ENCODE peak calls at places on chromosome 21, in eight cellular contexts. One of them, this sample, is unnamed.

GRCh38 chr21:44618909-44619308 is 7.0 kb downstream of the KRTAP10-8 start:
- DNase-seq in T-helper 2 cell: no peak
- DNase-seq in effector memory CD8-positive, alpha-beta T cell: peak
- DNase-seq in mesenchymal stem cell: no peak
- DNase-seq in DMS53: peak
- DNase-seq in A549: no peak
- DNase-seq in dermis blood vessel endothelial cell: peak
- DNase-seq in fibroblast of mammary gland: no peak
- DNase-seq in this sample: no peak

GRCh38 chr21:42841156-42841915 is 38.0 kb downstream of the WDR4 start:
- DNase-seq in T-helper 2 cell: no peak
- DNase-seq in effector memory CD8-positive, alpha-beta T cell: no peak
- DNase-seq in mesenchymal stem cell: no peak
- DNase-seq in DMS53: no peak
- DNase-seq in A549: no peak
- DNase-seq in dermis blood vessel endothelial cell: no peak
- DNase-seq in fibroblast of mammary gland: no peak
- DNase-seq in this sample: no peak

GRCh38 chr21:19468981-19469715 is 1065.6 kb upstream of the TMPRSS15 start:
- DNase-seq in T-helper 2 cell: no peak
- DNase-seq in effector memory CD8-positive, alpha-beta T cell: no peak
- DNase-seq in mesenchymal stem cell: peak
- DNase-seq in DMS53: no peak
- DNase-seq in A549: no peak
- DNase-seq in dermis blood vessel endothelial cell: no peak
- DNase-seq in fibroblast of mammary gland: no peak
- DNase-seq in this sample: no peak

GRCh38 chr21:32380940-32381339 is 11.9 kb downstream of the URB1 start:
- DNase-seq in T-helper 2 cell: no peak
- DNase-seq in effector memory CD8-positive, alpha-beta T cell: no peak
- DNase-seq in mesenchymal stem cell: no peak
- DNase-seq in DMS53: no peak
- DNase-seq in A549: no peak
- DNase-seq in dermis blood vessel endothelial cell: no peak
- DNase-seq in fibroblast of mammary gland: no peak
- DNase-seq in this sample: no peak

GRCh38 chr21:46459356-46460112 is 843 bp downstream of the DIP2A start:
- DNase-seq in T-helper 2 cell: no peak
- DNase-seq in effector memory CD8-positive, alpha-beta T cell: no peak
- DNase-seq in mesenchymal stem cell: peak
- DNase-seq in DMS53: peak
- DNase-seq in A549: no peak
- DNase-seq in dermis blood vessel endothelial cell: peak
- DNase-seq in fibroblast of mammary gland: peak
- DNase-seq in this sample: peak

GRCh38 chr21:44521928-44522752 is 17.9 kb downstream of the KRTAP10-1 start:
- DNase-seq in T-helper 2 cell: no peak
- DNase-seq in effector memory CD8-positive, alpha-beta T cell: no peak
- DNase-seq in mesenchymal stem cell: no peak
- DNase-seq in DMS53: no peak
- DNase-seq in A549: no peak
- DNase-seq in dermis blood vessel endothelial cell: no peak
- DNase-seq in fibroblast of mammary gland: no peak
- DNase-seq in this sample: no peak

GRCh38 chr21:44846485-44847260 is 26.8 kb downstream of the PTTG1IP start:
- DNase-seq in T-helper 2 cell: no peak
- DNase-seq in effector memory CD8-positive, alpha-beta T cell: no peak
- DNase-seq in mesenchymal stem cell: peak
- DNase-seq in DMS53: peak
- DNase-seq in A549: no peak
- DNase-seq in dermis blood vessel endothelial cell: peak
- DNase-seq in fibroblast of mammary gland: peak
- DNase-seq in this sample: peak

GRCh38 chr21:31892686-31893085 is 19.9 kb downstream of the HUNK start:
- DNase-seq in T-helper 2 cell: no peak
- DNase-seq in effector memory CD8-positive, alpha-beta T cell: no peak
- DNase-seq in mesenchymal stem cell: no peak
- DNase-seq in DMS53: no peak
- DNase-seq in A549: no peak
- DNase-seq in dermis blood vessel endothelial cell: no peak
- DNase-seq in fibroblast of mammary gland: no peak
- DNase-seq in this sample: no peak

GRCh38 chr21:42231761-42232160 is 12.8 kb downstream of the ABCG1 start:
- DNase-seq in T-helper 2 cell: no peak
- DNase-seq in effector memory CD8-positive, alpha-beta T cell: no peak
- DNase-seq in mesenchymal stem cell: no peak
- DNase-seq in DMS53: no peak
- DNase-seq in A549: no peak
- DNase-seq in dermis blood vessel endothelial cell: no peak
- DNase-seq in fibroblast of mammary gland: no peak
- DNase-seq in this sample: no peak

GRCh38 chr21:40754466-40754865 is 92.5 kb downstream of the DSCAM start:
- DNase-seq in T-helper 2 cell: no peak
- DNase-seq in effector memory CD8-positive, alpha-beta T cell: no peak
- DNase-seq in mesenchymal stem cell: no peak
- DNase-seq in DMS53: no peak
- DNase-seq in A549: no peak
- DNase-seq in dermis blood vessel endothelial cell: no peak
- DNase-seq in fibroblast of mammary gland: no peak
- DNase-seq in this sample: no peak

GRCh38 chr21:43936186-43936967 is 71.4 kb downstream of the AGPAT3 start:
- DNase-seq in T-helper 2 cell: no peak
- DNase-seq in effector memory CD8-positive, alpha-beta T cell: no peak
- DNase-seq in mesenchymal stem cell: no peak
- DNase-seq in DMS53: no peak
- DNase-seq in A549: no peak
- DNase-seq in dermis blood vessel endothelial cell: no peak
- DNase-seq in fibroblast of mammary gland: no peak
- DNase-seq in this sample: peak

GRCh38 chr21:46117586-46118304 is 19.8 kb downstream of the COL6A2 start:
- DNase-seq in T-helper 2 cell: peak
- DNase-seq in effector memory CD8-positive, alpha-beta T cell: no peak
- DNase-seq in mesenchymal stem cell: no peak
- DNase-seq in DMS53: no peak
- DNase-seq in A549: no peak
- DNase-seq in dermis blood vessel endothelial cell: no peak
- DNase-seq in fibroblast of mammary gland: peak
- DNase-seq in this sample: no peak

GRCh38 chr21:29148535-29148934 is 18.1 kb downstream of the MAP3K7CL start:
- DNase-seq in T-helper 2 cell: no peak
- DNase-seq in effector memory CD8-positive, alpha-beta T cell: no peak
- DNase-seq in mesenchymal stem cell: no peak
- DNase-seq in DMS53: no peak
- DNase-seq in A549: no peak
- DNase-seq in dermis blood vessel endothelial cell: no peak
- DNase-seq in fibroblast of mammary gland: peak
- DNase-seq in this sample: peak

GRCh38 chr21:15795533-15795932 is 65.8 kb downstream of the USP25 start:
- DNase-seq in T-helper 2 cell: no peak
- DNase-seq in effector memory CD8-positive, alpha-beta T cell: no peak
- DNase-seq in mesenchymal stem cell: no peak
- DNase-seq in DMS53: no peak
- DNase-seq in A549: no peak
- DNase-seq in dermis blood vessel endothelial cell: no peak
- DNase-seq in fibroblast of mammary gland: no peak
- DNase-seq in this sample: no peak

GRCh38 chr21:44998086-44998620 is 58.3 kb downstream of the SLX9 start:
- DNase-seq in T-helper 2 cell: no peak
- DNase-seq in effector memory CD8-positive, alpha-beta T cell: no peak
- DNase-seq in mesenchymal stem cell: no peak
- DNase-seq in DMS53: no peak
- DNase-seq in A549: no peak
- DNase-seq in dermis blood vessel endothelial cell: no peak
- DNase-seq in fibroblast of mammary gland: no peak
- DNase-seq in this sample: no peak

GRCh38 chr21:24014381-24014780 is 1592.9 kb downstream of the MRPL39 start:
- DNase-seq in T-helper 2 cell: no peak
- DNase-seq in effector memory CD8-positive, alpha-beta T cell: no peak
- DNase-seq in mesenchymal stem cell: no peak
- DNase-seq in DMS53: peak
- DNase-seq in A549: no peak
- DNase-seq in dermis blood vessel endothelial cell: no peak
- DNase-seq in fibroblast of mammary gland: no peak
- DNase-seq in this sample: no peak

GRCh38 chr21:45551316-45551715 is 9.1 kb upstream of the SLC19A1 start:
- DNase-seq in T-helper 2 cell: no peak
- DNase-seq in effector memory CD8-positive, alpha-beta T cell: no peak
- DNase-seq in mesenchymal stem cell: peak
- DNase-seq in DMS53: peak
- DNase-seq in A549: peak
- DNase-seq in dermis blood vessel endothelial cell: peak
- DNase-seq in fibroblast of mammary gland: peak
- DNase-seq in this sample: peak

GRCh38 chr21:23977971-23978370 is 1629.3 kb downstream of the MRPL39 start:
- DNase-seq in T-helper 2 cell: no peak
- DNase-seq in effector memory CD8-positive, alpha-beta T cell: no peak
- DNase-seq in mesenchymal stem cell: no peak
- DNase-seq in DMS53: no peak
- DNase-seq in A549: no peak
- DNase-seq in dermis blood vessel endothelial cell: no peak
- DNase-seq in fibroblast of mammary gland: no peak
- DNase-seq in this sample: no peak

GRCh38 chr21:32406405-32406804 is 6.1 kb upstream of the EVA1C start:
- DNase-seq in T-helper 2 cell: no peak
- DNase-seq in effector memory CD8-positive, alpha-beta T cell: no peak
- DNase-seq in mesenchymal stem cell: no peak
- DNase-seq in DMS53: no peak
- DNase-seq in A549: no peak
- DNase-seq in dermis blood vessel endothelial cell: peak
- DNase-seq in fibroblast of mammary gland: no peak
- DNase-seq in this sample: no peak

GRCh38 chr21:42651515-42652401 is 1.7 kb upstream of the PDE9A start:
- DNase-seq in T-helper 2 cell: no peak
- DNase-seq in effector memory CD8-positive, alpha-beta T cell: no peak
- DNase-seq in mesenchymal stem cell: no peak
- DNase-seq in DMS53: no peak
- DNase-seq in A549: no peak
- DNase-seq in dermis blood vessel endothelial cell: no peak
- DNase-seq in fibroblast of mammary gland: no peak
- DNase-seq in this sample: no peak

GRCh38 chr21:41958886-41959563 is 5.2 kb upstream of the C2CD2 start:
- DNase-seq in T-helper 2 cell: no peak
- DNase-seq in effector memory CD8-positive, alpha-beta T cell: no peak
- DNase-seq in mesenchymal stem cell: no peak
- DNase-seq in DMS53: no peak
- DNase-seq in A549: no peak
- DNase-seq in dermis blood vessel endothelial cell: peak
- DNase-seq in fibroblast of mammary gland: no peak
- DNase-seq in this sample: peak

GRCh38 chr21:42183374-42184266 is 35.3 kb upstream of the ABCG1 start:
- DNase-seq in T-helper 2 cell: no peak
- DNase-seq in effector memory CD8-positive, alpha-beta T cell: no peak
- DNase-seq in mesenchymal stem cell: no peak
- DNase-seq in DMS53: no peak
- DNase-seq in A549: no peak
- DNase-seq in dermis blood vessel endothelial cell: no peak
- DNase-seq in fibroblast of mammary gland: no peak
- DNase-seq in this sample: no peak

GRCh38 chr21:44294391-44295162 is 5.3 kb upstream of the PFKL start:
- DNase-seq in T-helper 2 cell: no peak
- DNase-seq in effector memory CD8-positive, alpha-beta T cell: peak
- DNase-seq in mesenchymal stem cell: no peak
- DNase-seq in DMS53: no peak
- DNase-seq in A549: no peak
- DNase-seq in dermis blood vessel endothelial cell: peak
- DNase-seq in fibroblast of mammary gland: peak
- DNase-seq in this sample: peak

GRCh38 chr21:42980312-42980958 is 6.1 kb downstream of the PKNOX1 start:
- DNase-seq in T-helper 2 cell: no peak
- DNase-seq in effector memory CD8-positive, alpha-beta T cell: no peak
- DNase-seq in mesenchymal stem cell: no peak
- DNase-seq in DMS53: no peak
- DNase-seq in A549: no peak
- DNase-seq in dermis blood vessel endothelial cell: no peak
- DNase-seq in fibroblast of mammary gland: no peak
- DNase-seq in this sample: no peak

GRCh38 chr21:45800339-45801080 is 157.0 kb downstream of the PCBP3 start:
- DNase-seq in T-helper 2 cell: no peak
- DNase-seq in effector memory CD8-positive, alpha-beta T cell: no peak
- DNase-seq in mesenchymal stem cell: no peak
- DNase-seq in DMS53: peak
- DNase-seq in A549: no peak
- DNase-seq in dermis blood vessel endothelial cell: no peak
- DNase-seq in fibroblast of mammary gland: no peak
- DNase-seq in this sample: no peak

GRCh38 chr21:45297329-45297728 is 9.6 kb upstream of the POFUT2 start:
- DNase-seq in T-helper 2 cell: no peak
- DNase-seq in effector memory CD8-positive, alpha-beta T cell: no peak
- DNase-seq in mesenchymal stem cell: no peak
- DNase-seq in DMS53: no peak
- DNase-seq in A549: no peak
- DNase-seq in dermis blood vessel endothelial cell: no peak
- DNase-seq in fibroblast of mammary gland: no peak
- DNase-seq in this sample: no peak